ENCODE peak calls at places on chromosome 17, in six cellular contexts. One of them, this sample, is unnamed. For H3K4me1 and H3K36me3, the result is how much of the 10 kb centered on the place peaks cover.

GRCh38 chr17:46192484-46193245 is 564 bp downstream of the KANSL1 start:
- DNase-seq in cardiac muscle cell: peak
- DNase-seq in K562: peak
- DNase-seq in body of pancreas: peak
- DNase-seq in neuronal stem cell: peak
- DNase-seq in testis: peak
- DNase-seq in this sample: peak

GRCh38 chr17:5500804-5501391 is 14.5 kb downstream of the MIS12 start:
- DNase-seq in cardiac muscle cell: peak
- DNase-seq in K562: no peak
- DNase-seq in body of pancreas: peak
- DNase-seq in neuronal stem cell: peak
- DNase-seq in testis: peak
- DNase-seq in this sample: peak

GRCh38 chr17:27217631-27218030 is 76.3 kb upstream of the WSB1 start:
- DNase-seq in cardiac muscle cell: no peak
- DNase-seq in K562: no peak
- DNase-seq in body of pancreas: no peak
- DNase-seq in neuronal stem cell: no peak
- DNase-seq in testis: no peak
- DNase-seq in this sample: no peak

GRCh38 chr17:74201250-74201649 is 2.2 kb upstream of the RPL38 start:
- DNase-seq in cardiac muscle cell: no peak
- DNase-seq in K562: peak
- DNase-seq in body of pancreas: peak
- DNase-seq in neuronal stem cell: no peak
- DNase-seq in testis: no peak
- DNase-seq in this sample: no peak

GRCh38 chr17:15513859-15514446 is 46.5 kb upstream of the CDRT4 start:
- DNase-seq in cardiac muscle cell: no peak
- DNase-seq in K562: no peak
- DNase-seq in body of pancreas: no peak
- DNase-seq in neuronal stem cell: no peak
- DNase-seq in testis: no peak
- DNase-seq in this sample: no peak

GRCh38 chr17:72764632-72765041 is 327.9 kb downstream of the SLC39A11 start:
- DNase-seq in cardiac muscle cell: no peak
- DNase-seq in K562: no peak
- DNase-seq in body of pancreas: no peak
- DNase-seq in neuronal stem cell: no peak
- DNase-seq in testis: no peak
- DNase-seq in this sample: no peak

GRCh38 chr17:48162946-48163506 is 55.5 kb downstream of the SNX11 start:
- DNase-seq in cardiac muscle cell: no peak
- DNase-seq in K562: no peak
- DNase-seq in body of pancreas: peak
- DNase-seq in neuronal stem cell: no peak
- DNase-seq in testis: no peak
- DNase-seq in this sample: no peak

GRCh38 chr17:42660692-42661345 is 1.7 kb downstream of the TUBG2 start:
- DNase-seq in cardiac muscle cell: no peak
- DNase-seq in K562: peak
- DNase-seq in body of pancreas: no peak
- DNase-seq in neuronal stem cell: no peak
- DNase-seq in testis: no peak
- DNase-seq in this sample: no peak

GRCh38 chr17:44502598-44503079 is 567 bp downstream of the GPATCH8 start:
- DNase-seq in cardiac muscle cell: no peak
- DNase-seq in K562: peak
- DNase-seq in body of pancreas: no peak
- DNase-seq in neuronal stem cell: no peak
- DNase-seq in testis: peak
- DNase-seq in this sample: no peak

GRCh38 chr17:62781826-62782225 is 26.3 kb downstream of the MARCHF10 start:
- DNase-seq in cardiac muscle cell: no peak
- DNase-seq in K562: no peak
- DNase-seq in body of pancreas: no peak
- DNase-seq in neuronal stem cell: no peak
- DNase-seq in testis: no peak
- DNase-seq in this sample: no peak

GRCh38 chr17:265726-266125 is 84.3 kb upstream of the DOC2B start:
- DNase-seq in cardiac muscle cell: no peak
- DNase-seq in K562: no peak
- DNase-seq in body of pancreas: no peak
- DNase-seq in neuronal stem cell: no peak
- DNase-seq in testis: peak
- DNase-seq in this sample: no peak

GRCh38 chr17:8124350-8125195 is 667 bp upstream of the HES7 start:
- DNase-seq in cardiac muscle cell: peak
- DNase-seq in K562: no peak
- DNase-seq in body of pancreas: no peak
- DNase-seq in neuronal stem cell: no peak
- DNase-seq in testis: no peak
- DNase-seq in this sample: no peak

GRCh38 chr17:4161179-4161559 is 18.2 kb downstream of the CYB5D2 start:
- DNase-seq in cardiac muscle cell: no peak
- DNase-seq in K562: peak
- DNase-seq in body of pancreas: no peak
- DNase-seq in neuronal stem cell: no peak
- DNase-seq in testis: no peak
- DNase-seq in this sample: no peak

GRCh38 chr17:65163990-65164495 is 26.9 kb downstream of the RGS9 start:
- DNase-seq in cardiac muscle cell: no peak
- DNase-seq in K562: peak
- DNase-seq in body of pancreas: peak
- DNase-seq in neuronal stem cell: no peak
- DNase-seq in testis: no peak
- DNase-seq in this sample: no peak

GRCh38 chr17:43757171-43757660 is 1.4 kb downstream of the SOST start:
- DNase-seq in cardiac muscle cell: no peak
- DNase-seq in K562: no peak
- DNase-seq in body of pancreas: no peak
- DNase-seq in neuronal stem cell: no peak
- DNase-seq in testis: no peak
- DNase-seq in this sample: no peak

GRCh38 chr17:14373587-14374259 is 72.8 kb downstream of the HS3ST3B1 start:
- DNase-seq in cardiac muscle cell: no peak
- DNase-seq in K562: no peak
- DNase-seq in body of pancreas: no peak
- DNase-seq in neuronal stem cell: no peak
- DNase-seq in testis: no peak
- DNase-seq in this sample: no peak

GRCh38 chr17:1469231-1469852 is 13.3 kb upstream of the CRK start:
- DNase-seq in cardiac muscle cell: peak
- DNase-seq in K562: no peak
- DNase-seq in body of pancreas: no peak
- DNase-seq in neuronal stem cell: no peak
- DNase-seq in testis: no peak
- DNase-seq in this sample: no peak

GRCh38 chr17:55421179-55421934 is at the start of gene MMD:
- DNase-seq in cardiac muscle cell: no peak
- DNase-seq in K562: peak
- DNase-seq in body of pancreas: peak
- DNase-seq in neuronal stem cell: peak
- DNase-seq in testis: peak
- DNase-seq in this sample: no peak

GRCh38 chr17:3960764-3961163 is 3.5 kb downstream of the ATP2A3 start:
- DNase-seq in cardiac muscle cell: peak
- DNase-seq in K562: no peak
- DNase-seq in body of pancreas: peak
- DNase-seq in neuronal stem cell: no peak
- DNase-seq in testis: peak
- DNase-seq in this sample: no peak

GRCh38 chr17:28827672-28828071 is 14.9 kb downstream of the FAM222B start:
- DNase-seq in cardiac muscle cell: no peak
- DNase-seq in K562: peak
- DNase-seq in body of pancreas: no peak
- DNase-seq in neuronal stem cell: no peak
- DNase-seq in testis: no peak
- DNase-seq in this sample: no peak

GRCh38 chr17:46979023-46979870 is at the start of gene RPRML:
- DNase-seq in cardiac muscle cell: peak
- DNase-seq in K562: peak
- DNase-seq in body of pancreas: peak
- DNase-seq in neuronal stem cell: peak
- DNase-seq in testis: peak
- DNase-seq in this sample: no peak

GRCh38 chr17:37839196-37839978 is 84.8 kb upstream of the TBC1D3K start:
- DNase-seq in cardiac muscle cell: no peak
- DNase-seq in K562: no peak
- DNase-seq in body of pancreas: no peak
- DNase-seq in neuronal stem cell: no peak
- DNase-seq in testis: no peak
- DNase-seq in this sample: no peak

GRCh38 chr17:5523249-5523648 is 36.9 kb downstream of the MIS12 start:
- DNase-seq in cardiac muscle cell: no peak
- DNase-seq in K562: no peak
- DNase-seq in body of pancreas: no peak
- DNase-seq in neuronal stem cell: no peak
- DNase-seq in testis: no peak
- DNase-seq in this sample: no peak

GRCh38 chr17:39973496-39973895 is 7.1 kb upstream of the PSMD3 start:
- DNase-seq in cardiac muscle cell: no peak
- DNase-seq in K562: no peak
- DNase-seq in body of pancreas: no peak
- DNase-seq in neuronal stem cell: no peak
- DNase-seq in testis: no peak
- DNase-seq in this sample: no peak

GRCh38 chr17:78796134-78796900 is 14.2 kb upstream of the CYTH1 start:
- DNase-seq in cardiac muscle cell: no peak
- DNase-seq in K562: no peak
- DNase-seq in body of pancreas: no peak
- DNase-seq in neuronal stem cell: no peak
- DNase-seq in testis: no peak
- DNase-seq in this sample: no peak

GRCh38 chr17:45384047-45384799 is 48.4 kb downstream of the ARHGAP27 start:
- DNase-seq in cardiac muscle cell: no peak
- DNase-seq in K562: no peak
- DNase-seq in body of pancreas: peak
- DNase-seq in neuronal stem cell: no peak
- DNase-seq in testis: no peak
- DNase-seq in this sample: no peak

GRCh38 chr17:70881093-70881492 is 711.8 kb downstream of the KCNJ2 start:
- DNase-seq in cardiac muscle cell: no peak
- DNase-seq in K562: no peak
- DNase-seq in body of pancreas: no peak
- DNase-seq in neuronal stem cell: no peak
- DNase-seq in testis: no peak
- DNase-seq in this sample: no peak

GRCh38 chr17:40443988-40444899 is 994 bp downstream of the IGFBP4 start:
- DNase-seq in cardiac muscle cell: no peak
- DNase-seq in K562: no peak
- DNase-seq in body of pancreas: no peak
- DNase-seq in neuronal stem cell: no peak
- DNase-seq in testis: no peak
- DNase-seq in this sample: no peak

GRCh38 chr17:44906987-44907681 is 7.9 kb upstream of the EFTUD2 start:
- DNase-seq in cardiac muscle cell: no peak
- DNase-seq in K562: peak
- DNase-seq in body of pancreas: no peak
- DNase-seq in neuronal stem cell: no peak
- DNase-seq in testis: no peak
- DNase-seq in this sample: no peak

GRCh38 chr17:72334205-72334604 is 213.4 kb downstream of the SOX9 start:
- DNase-seq in cardiac muscle cell: no peak
- DNase-seq in K562: no peak
- DNase-seq in body of pancreas: no peak
- DNase-seq in neuronal stem cell: no peak
- DNase-seq in testis: no peak
- DNase-seq in this sample: no peak

GRCh38 chr17:21090889-21091618 is 35.7 kb upstream of the DHRS7B start:
- DNase-seq in cardiac muscle cell: no peak
- DNase-seq in K562: no peak
- DNase-seq in body of pancreas: no peak
- DNase-seq in neuronal stem cell: no peak
- DNase-seq in testis: no peak
- DNase-seq in this sample: no peak

GRCh38 chr17:14302421-14303099 is 1.7 kb downstream of the HS3ST3B1 start:
- DNase-seq in cardiac muscle cell: peak
- DNase-seq in K562: peak
- DNase-seq in body of pancreas: peak
- DNase-seq in neuronal stem cell: peak
- DNase-seq in testis: peak
- DNase-seq in this sample: peak

GRCh38 chr17:64679710-64680216 is 17.7 kb upstream of the SMURF2 start:
- DNase-seq in cardiac muscle cell: no peak
- DNase-seq in K562: no peak
- DNase-seq in body of pancreas: no peak
- DNase-seq in neuronal stem cell: no peak
- DNase-seq in testis: no peak
- DNase-seq in this sample: no peak

GRCh38 chr17:60393840-60394529 is 2.1 kb upstream of the USP32 start:
- DNase-seq in cardiac muscle cell: no peak
- DNase-seq in K562: no peak
- DNase-seq in body of pancreas: no peak
- DNase-seq in neuronal stem cell: no peak
- DNase-seq in testis: no peak
- DNase-seq in this sample: no peak
- H3K4me1 ChIP-seq in cardiac muscle cell: under half
- H3K4me1 ChIP-seq in K562: under half
- H3K4me1 ChIP-seq in body of pancreas: under half
- H3K4me1 ChIP-seq in neuronal stem cell: under half
- H3K4me1 ChIP-seq in testis: under half
- H3K4me1 ChIP-seq in this sample: under half

GRCh38 chr17:9912146-9913099 is 7.4 kb upstream of the RCVRN start:
- DNase-seq in cardiac muscle cell: no peak
- DNase-seq in K562: no peak
- DNase-seq in body of pancreas: no peak
- DNase-seq in neuronal stem cell: no peak
- DNase-seq in testis: no peak
- DNase-seq in this sample: no peak
- H3K36me3 ChIP-seq in cardiac muscle cell: under half
- H3K36me3 ChIP-seq in K562: under half
- H3K36me3 ChIP-seq in body of pancreas: under half
- H3K36me3 ChIP-seq in neuronal stem cell: under half
- H3K36me3 ChIP-seq in testis: under half
- H3K36me3 ChIP-seq in this sample: under half

DNA sequence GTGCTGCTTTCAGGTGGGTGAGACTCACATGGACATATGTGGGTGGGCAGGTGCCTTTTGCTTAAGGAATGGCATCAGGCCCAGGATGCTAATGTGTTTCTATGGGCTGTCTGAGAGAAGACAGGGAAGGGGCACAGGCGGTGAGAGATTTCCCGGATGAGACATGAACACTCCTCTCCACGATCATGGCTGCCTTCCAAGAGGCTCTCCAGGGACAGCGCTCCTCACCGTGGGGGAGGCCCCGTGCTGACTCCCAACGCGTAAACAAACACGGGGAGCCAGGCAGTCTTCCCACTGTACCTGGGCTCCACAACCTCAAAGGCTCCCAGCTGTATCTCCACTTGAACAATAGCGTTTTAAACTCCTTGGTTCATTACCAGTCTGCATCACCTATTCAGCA is 42.8 kb downstream of the CDK5R1 start:
- DNase-seq in cardiac muscle cell: no peak
- DNase-seq in K562: no peak
- DNase-seq in body of pancreas: peak
- DNase-seq in neuronal stem cell: no peak
- DNase-seq in testis: no peak
- DNase-seq in this sample: no peak
- H3K4me1 ChIP-seq in cardiac muscle cell: under half
- H3K4me1 ChIP-seq in K562: under half
- H3K4me1 ChIP-seq in body of pancreas: under half
- H3K4me1 ChIP-seq in neuronal stem cell: under half
- H3K4me1 ChIP-seq in testis: under half
- H3K4me1 ChIP-seq in this sample: under half

GRCh38 chr17:17089206-17089550 is 46.9 kb downstream of the MPRIP start:
- DNase-seq in cardiac muscle cell: no peak
- DNase-seq in K562: no peak
- DNase-seq in body of pancreas: no peak
- DNase-seq in neuronal stem cell: no peak
- DNase-seq in testis: no peak
- DNase-seq in this sample: no peak
- H3K36me3 ChIP-seq in cardiac muscle cell: under half
- H3K36me3 ChIP-seq in K562: under half
- H3K36me3 ChIP-seq in body of pancreas: under half
- H3K36me3 ChIP-seq in neuronal stem cell: under half
- H3K36me3 ChIP-seq in testis: under half
- H3K36me3 ChIP-seq in this sample: under half